ENCODE peak calls at places on chromosomes 4 and X, in nine cellular contexts. One of them, this sample, is unnamed.

GRCh38 chr4:25650271-25650670 is 5.4 kb upstream of the SLC34A2 start:
- DNase-seq in AG08396: no peak
- DNase-seq in stimulated activated CD8-positive, alpha-beta memory T cell treated with anti-CD3 and anti-CD28 coated beads, Interleukin-4, amount 100 ng/mL, for 1 hour: no peak
- DNase-seq in BJ: no peak
- DNase-seq in NCI-H1105 treated with DMSO at 0.1 percent for 48 hours: no peak
- DNase-seq in AG20443: no peak
- DNase-seq in smooth muscle cell of the brain vasculature: no peak
- DNase-seq in CD8-positive, alpha-beta T cell: no peak
- DNase-seq in NCI-H2081: no peak
- DNase-seq in this sample: no peak

GRCh38 chrX:109472939-109473713 is 8.8 kb downstream of the GUCY2F start:
- DNase-seq in stimulated activated CD8-positive, alpha-beta memory T cell treated with anti-CD3 and anti-CD28 coated beads, Interleukin-4, amount 100 ng/mL, for 1 hour: no peak
- DNase-seq in NCI-H2081: no peak
- DNase-seq in NCI-H1105 treated with DMSO at 0.1 percent for 48 hours: no peak
- DNase-seq in AG20443: peak
- DNase-seq in AG08396: peak
- DNase-seq in CD8-positive, alpha-beta T cell: no peak
- DNase-seq in BJ: no peak
- DNase-seq in smooth muscle cell of the brain vasculature: peak
- DNase-seq in this sample: no peak

GRCh38 chrX:112867570-112867969 is 26.9 kb upstream of the AMOT start:
- DNase-seq in NCI-H1105 treated with DMSO at 0.1 percent for 48 hours: no peak
- DNase-seq in AG08396: no peak
- DNase-seq in AG20443: no peak
- DNase-seq in CD8-positive, alpha-beta T cell: no peak
- DNase-seq in stimulated activated CD8-positive, alpha-beta memory T cell treated with anti-CD3 and anti-CD28 coated beads, Interleukin-4, amount 100 ng/mL, for 1 hour: no peak
- DNase-seq in smooth muscle cell of the brain vasculature: no peak
- DNase-seq in BJ: no peak
- DNase-seq in NCI-H2081: no peak
- DNase-seq in this sample: no peak

GRCh38 chrX:49166914-49167739 is 4.6 kb downstream of the MAGIX start:
- DNase-seq in stimulated activated CD8-positive, alpha-beta memory T cell treated with anti-CD3 and anti-CD28 coated beads, Interleukin-4, amount 100 ng/mL, for 1 hour: peak
- DNase-seq in AG08396: peak
- DNase-seq in AG20443: peak
- DNase-seq in NCI-H2081: no peak
- DNase-seq in CD8-positive, alpha-beta T cell: peak
- DNase-seq in NCI-H1105 treated with DMSO at 0.1 percent for 48 hours: no peak
- DNase-seq in BJ: peak
- DNase-seq in smooth muscle cell of the brain vasculature: no peak
- DNase-seq in this sample: peak

GRCh38 chrX:139826065-139827044 is 106.5 kb downstream of the ATP11C start:
- DNase-seq in NCI-H2081: no peak
- DNase-seq in NCI-H1105 treated with DMSO at 0.1 percent for 48 hours: peak
- DNase-seq in AG08396: peak
- DNase-seq in BJ: peak
- DNase-seq in AG20443: peak
- DNase-seq in CD8-positive, alpha-beta T cell: no peak
- DNase-seq in smooth muscle cell of the brain vasculature: no peak
- DNase-seq in stimulated activated CD8-positive, alpha-beta memory T cell treated with anti-CD3 and anti-CD28 coated beads, Interleukin-4, amount 100 ng/mL, for 1 hour: no peak
- DNase-seq in this sample: no peak

GRCh38 chr4:78592104-78592783 is 40.7 kb downstream of the ANXA3 start:
- DNase-seq in stimulated activated CD8-positive, alpha-beta memory T cell treated with anti-CD3 and anti-CD28 coated beads, Interleukin-4, amount 100 ng/mL, for 1 hour: no peak
- DNase-seq in AG20443: no peak
- DNase-seq in NCI-H2081: no peak
- DNase-seq in smooth muscle cell of the brain vasculature: no peak
- DNase-seq in CD8-positive, alpha-beta T cell: no peak
- DNase-seq in AG08396: no peak
- DNase-seq in BJ: no peak
- DNase-seq in NCI-H1105 treated with DMSO at 0.1 percent for 48 hours: no peak
- DNase-seq in this sample: no peak

GRCh38 chr4:38837849-38838248 is 18.8 kb downstream of the TLR6 start:
- DNase-seq in NCI-H1105 treated with DMSO at 0.1 percent for 48 hours: no peak
- DNase-seq in BJ: no peak
- DNase-seq in CD8-positive, alpha-beta T cell: no peak
- DNase-seq in smooth muscle cell of the brain vasculature: no peak
- DNase-seq in NCI-H2081: no peak
- DNase-seq in AG08396: no peak
- DNase-seq in AG20443: no peak
- DNase-seq in stimulated activated CD8-positive, alpha-beta memory T cell treated with anti-CD3 and anti-CD28 coated beads, Interleukin-4, amount 100 ng/mL, for 1 hour: no peak
- DNase-seq in this sample: no peak

GRCh38 chrX:139831689-139832456 is 101.0 kb downstream of the ATP11C start:
- DNase-seq in BJ: no peak
- DNase-seq in CD8-positive, alpha-beta T cell: no peak
- DNase-seq in AG08396: peak
- DNase-seq in NCI-H1105 treated with DMSO at 0.1 percent for 48 hours: no peak
- DNase-seq in stimulated activated CD8-positive, alpha-beta memory T cell treated with anti-CD3 and anti-CD28 coated beads, Interleukin-4, amount 100 ng/mL, for 1 hour: no peak
- DNase-seq in AG20443: peak
- DNase-seq in NCI-H2081: no peak
- DNase-seq in smooth muscle cell of the brain vasculature: no peak
- DNase-seq in this sample: no peak

This sample was measured in cortex of kidney.